ENCODE peak calls at places on chromosomes 13 and 19, in eight cellular contexts. V is astrocyte of the cerebellum, X is left lung, E is cardiac muscle cell, D is breast epithelium, N is AG04449, M is AG04450, C is tibial artery. B is an unnamed sample.
A peak's percentile ranks its signal among the peaks of the same experiment; 100 is the strongest.

GRCh38 chr19:45087531-45087930 is 5.4 kb upstream of the PPP1R37 start:
- DNase-seq in V (no peak), N (no peak), C (no peak), X (no peak), D (no peak), E (no peak), M (no peak), B (no peak)

GRCh38 chr19:33216198-33216830 is 9.3 kb downstream of the SLC7A10 start:
- DNase-seq in X (peak; percentile 50), V (no peak), M (no peak), D (no peak), C (no peak), N (no peak), E (no peak), B (no peak)

GRCh38 chr13:29369060-29369743 is 226.3 kb downstream of the SLC7A1 start:
- DNase-seq in M (no peak), X (no peak), V (peak; percentile 15), D (no peak), E (peak; percentile 54), N (no peak), C (no peak), B (peak; percentile 48)

GRCh38 chr19:19354007-19354406 is 33.4 kb downstream of the MAU2 start:
- DNase-seq in C (no peak), M (no peak), X (no peak), D (no peak), E (no peak), V (no peak), N (no peak), B (no peak)

GRCh38 chr13:41315466-41316047 is 4.5 kb downstream of the NAA16 start:
- DNase-seq in X (no peak), D (no peak), M (no peak), E (no peak), C (no peak), N (no peak), V (no peak), B (no peak)

GRCh38 chr13:41652735-41653361 is 195.5 kb downstream of the RGCC start:
- DNase-seq in X (no peak), V (peak; percentile 68), D (no peak), E (peak; percentile 76), N (no peak), C (no peak), M (peak; percentile 42), B (peak; percentile 14)

GRCh38 chr19:31537136-31537535 is 187.9 kb upstream of the TSHZ3 start:
- DNase-seq in E (no peak), V (no peak), X (no peak), D (no peak), C (no peak), N (no peak), M (no peak), B (no peak)

GRCh38 chr13:46961719-46962118 is 64.9 kb upstream of the HTR2A start:
- DNase-seq in C (peak; percentile 23), X (no peak), D (no peak), V (peak; percentile 65), M (no peak), E (peak; percentile 75), N (peak; percentile 53), B (no peak)

GRCh38 chr13:100339411-100339935 is 249.1 kb downstream of the GGACT start:
- DNase-seq in V (no peak), D (no peak), M (no peak), X (no peak), E (no peak), N (no peak), C (no peak), B (no peak)

DNA sequence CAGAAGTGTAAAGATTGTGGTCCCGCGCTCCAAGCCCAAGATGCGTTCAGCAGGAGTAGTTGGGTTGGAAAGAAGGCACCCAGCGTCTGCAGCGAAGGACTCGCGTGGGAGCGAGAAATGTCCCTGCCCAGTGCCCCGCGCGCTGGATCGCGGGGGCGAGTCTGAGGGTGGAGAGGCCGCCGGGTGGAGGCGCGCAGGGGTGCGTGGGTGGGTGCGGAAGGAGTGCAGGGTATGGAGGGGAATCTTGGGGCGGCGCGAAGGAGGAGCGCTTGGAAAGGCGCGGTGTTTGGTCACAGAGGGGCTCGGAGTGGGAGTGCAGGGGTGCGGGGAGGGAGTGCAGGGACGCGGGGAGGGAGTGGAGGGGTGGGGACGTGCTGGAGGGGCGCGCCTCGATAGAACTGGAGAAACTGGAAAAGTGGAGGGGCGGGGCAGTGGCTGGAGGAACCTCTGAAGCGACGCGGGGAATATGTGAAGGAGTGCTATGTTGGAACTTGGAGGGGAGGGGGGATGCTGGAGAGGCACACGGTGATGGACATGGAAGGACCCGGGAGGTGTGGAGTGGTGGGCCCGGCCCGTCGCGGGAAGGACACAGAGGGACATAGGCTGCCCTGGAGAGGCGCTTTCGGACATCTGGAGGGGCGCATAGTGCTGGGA is 21.1 kb upstream of the SGCG start:
- DNase-seq in X (no peak), N (no peak), E (peak; percentile 2), V (no peak), M (no peak), C (no peak), D (no peak), B (no peak)
- H3K4me3 ChIP-seq in X (peak overlapping the region; percentile 24), N (no peak overlapping the region), E (peak overlapping the region; percentile 56), V (peak overlapping the region; percentile 41), M (peak overlapping the region; percentile 44), C (peak overlapping the region; percentile 25), D (peak overlapping the region; percentile 38), B (no peak overlapping the region)

DNA sequence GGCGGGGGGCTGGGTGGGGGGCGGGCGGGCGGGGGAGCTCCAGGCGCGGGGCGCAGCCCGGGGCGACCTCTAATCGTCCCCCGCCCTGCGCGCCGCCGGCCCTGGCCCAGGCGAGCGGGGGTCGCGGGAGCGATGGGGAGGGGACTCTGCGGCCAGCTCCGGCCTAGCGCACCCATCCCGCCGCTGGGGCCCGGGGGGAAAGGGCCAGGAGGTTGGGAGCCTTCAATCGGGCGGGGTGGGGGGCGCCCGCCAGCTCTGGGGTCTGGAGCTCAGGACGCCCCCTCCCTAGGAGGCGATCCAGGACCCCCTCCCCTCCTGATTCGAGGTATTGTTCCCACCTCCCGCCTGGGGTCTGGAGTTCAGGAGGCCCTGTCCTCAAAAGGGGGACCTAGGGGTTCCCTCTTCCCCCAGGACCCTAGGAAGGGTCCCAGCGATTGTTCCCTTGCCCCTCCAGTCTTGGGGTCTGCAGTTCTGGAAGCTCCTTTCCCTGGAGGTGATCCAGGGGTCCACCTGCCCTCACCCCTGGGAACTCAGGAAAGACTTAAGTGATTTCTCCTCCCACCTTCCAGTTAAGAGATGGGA is 469 bp downstream of the ZNF358 start:
- DNase-seq in M (no peak), X (no peak), V (no peak), N (no peak), D (no peak), E (no peak), C (no peak), B (no peak)
- H3K4me3 ChIP-seq in M (peak overlapping the region; percentile 75), X (peak overlapping the region; percentile 62), V (peak overlapping the region; percentile 89), N (peak overlapping the region; percentile 68), D (peak overlapping the region; percentile 64), E (peak overlapping the region; percentile 99), C (peak overlapping the region; percentile 83), B (peak overlapping the region; percentile 72)

GRCh38 chr13:31427151-31427867 is 227.5 kb downstream of the B3GLCT start:
- DNase-seq in M (no peak), C (no peak), X (no peak), V (no peak), D (no peak), E (no peak), N (no peak), B (no peak)

GRCh38 chr13:31421756-31422155 is 222.0 kb downstream of the B3GLCT start:
- DNase-seq in X (no peak), E (no peak), N (no peak), M (no peak), C (no peak), V (no peak), D (no peak), B (no peak)

GRCh38 chr13:31426395-31426794 is 226.6 kb downstream of the B3GLCT start:
- DNase-seq in M (no peak), X (no peak), E (no peak), N (no peak), D (no peak), C (no peak), V (no peak), B (no peak)

GRCh38 chr13:31424130-31424729 is 224.5 kb downstream of the B3GLCT start:
- DNase-seq in D (peak; percentile 69), V (peak; percentile 68), N (peak; percentile 23), E (peak; percentile 89), X (peak; percentile 81), M (peak; percentile 48), C (peak; percentile 80), B (peak; percentile 72)
- H3K4me3 ChIP-seq in D (no peak overlapping the region), V (no peak overlapping the region), N (no peak overlapping the region), E (no peak overlapping the region), X (no peak overlapping the region), M (no peak overlapping the region), C (no peak overlapping the region), B (no peak overlapping the region)

GRCh38 chr19:46427518-46427917 is 1.2 kb downstream of the PNMA8C start:
- DNase-seq in E (no peak), N (no peak), D (no peak), X (no peak), M (no peak), V (no peak), C (no peak), B (no peak)
- H3K4me3 ChIP-seq in E (no peak overlapping the region), N (no peak overlapping the region), D (peak overlapping the region; percentile 59), X (no peak overlapping the region), M (no peak overlapping the region), V (no peak overlapping the region), C (peak overlapping the region; percentile 53), B (no peak overlapping the region)

B was measured in small intestine.